ENCODE peak calls at places on chromosomes 12 and 14, in six cellular contexts. D is stomach; Z is body of pancreas; S is heart left ventricle; O is small intestine; W is CD8-positive, alpha-beta memory T cell. I is an unnamed sample.
A peak's percentile ranks its signal among the peaks of the same experiment; 100 is the strongest.

GRCh38 chr12:3061129-3061857 is 15.9 kb upstream of the TSPAN9 start:
- DNase-seq in D (no peak), Z (no peak), S (no peak), O (no peak), W (no peak), I (no peak)

GRCh38 chr14:54803926-54804719 is 98.5 kb downstream of the GCH1 start:
- DNase-seq in D (no peak), Z (no peak), S (no peak), O (no peak), W (no peak), I (no peak)

GRCh38 chr12:106136263-106136662 is 2.5 kb downstream of the NUAK1 start:
- DNase-seq in D (peak; percentile 90), Z (peak; percentile 89), S (peak; percentile 87), O (peak; percentile 73), W (peak; percentile 46), I (no peak)

GRCh38 chr12:88624911-88625310 is 44.6 kb upstream of the KITLG start:
- DNase-seq in D (no peak), Z (no peak), S (no peak), O (no peak), W (no peak), I (no peak)

GRCh38 chr14:92973265-92973797 is 50.4 kb downstream of the CHGA start:
- DNase-seq in D (peak; percentile 62), Z (peak; percentile 67), S (peak; percentile 88), O (peak; percentile 60), W (no peak), I (no peak)

GRCh38 chr12:17528394-17528793 is 561.6 kb downstream of the RERGL start:
- DNase-seq in D (no peak), Z (no peak), S (no peak), O (no peak), W (no peak), I (no peak)

GRCh38 chr12:16300706-16301105 is 23.2 kb upstream of the SLC15A5 start:
- DNase-seq in D (no peak), Z (no peak), S (no peak), O (no peak), W (no peak), I (no peak)

GRCh38 chr12:131525795-131526508 is 184.9 kb upstream of the SFSWAP start:
- DNase-seq in D (no peak), Z (no peak), S (no peak), O (no peak), W (no peak), I (no peak)

GRCh38 chr14:53921027-53921426 is 35.6 kb downstream of the BMP4 start:
- DNase-seq in D (no peak), Z (no peak), S (no peak), O (no peak), W (no peak), I (no peak)

GRCh38 chr12:22286569-22286968 is 47.9 kb downstream of the ST8SIA1 start:
- DNase-seq in D (no peak), Z (no peak), S (no peak), O (no peak), W (no peak), I (no peak)

GRCh38 chr14:100904307-100905019 is 941 bp upstream of the RTL1 start:
- DNase-seq in D (no peak), Z (no peak), S (no peak), O (no peak), W (no peak), I (no peak)

GRCh38 chr14:100903672-100904185 is at the start of gene RTL1:
- DNase-seq in D (no peak), Z (no peak), S (no peak), O (no peak), W (no peak), I (no peak)

GRCh38 chr14:100907240-100907639 is 3.7 kb upstream of the RTL1 start:
- DNase-seq in D (no peak), Z (no peak), S (no peak), O (no peak), W (no peak), I (no peak)

GRCh38 chr14:100906420-100906819 is 2.9 kb upstream of the RTL1 start:
- DNase-seq in D (no peak), Z (no peak), S (no peak), O (no peak), W (no peak), I (no peak)

DNA sequence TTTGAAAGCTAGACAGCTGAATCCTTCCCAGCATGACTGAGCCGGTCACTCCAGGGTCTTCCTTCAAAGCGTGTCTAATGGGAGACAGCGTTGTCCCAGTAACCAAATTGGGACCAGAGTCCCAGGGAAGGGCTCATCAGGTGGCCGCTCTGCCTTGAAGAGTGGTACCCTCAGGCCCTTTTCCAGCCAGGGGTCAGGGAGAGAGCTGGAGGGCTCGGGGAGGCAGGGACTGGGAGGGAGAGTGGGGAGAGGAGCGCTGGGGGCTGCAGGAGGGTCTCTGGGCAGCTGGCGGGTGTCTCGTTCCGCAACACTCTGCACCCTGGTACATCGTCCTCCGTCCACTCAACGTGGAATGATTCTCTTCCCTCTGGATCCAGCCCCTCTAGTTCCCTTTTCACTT is 1.6 kb upstream of the RTL1 start:
- DNase-seq in D (no peak), Z (no peak), S (no peak), O (no peak), W (no peak), I (no peak)
- H3K27me3 ChIP-seq in D (no peaks in the 10 kb centered on the region), Z (no peaks in the 10 kb centered on the region), S (peaks cover 46% of the 10 kb centered on the region), O (peaks cover 3% of the 10 kb centered on the region), W (no peaks in the 10 kb centered on the region), I (peaks cover 20% of the 10 kb centered on the region)

GRCh38 chr12:53063708-53064612 is 14.1 kb downstream of the TNS2 start:
- DNase-seq in D (no peak), Z (no peak), S (peak; percentile 77), O (no peak), W (no peak), I (no peak)
- H3K4me1 ChIP-seq in D (peaks cover 56% of the 10 kb centered on the region), Z (peaks cover 33% of the 10 kb centered on the region), S (peaks cover 65% of the 10 kb centered on the region), O (no peaks in the 10 kb centered on the region), W (peaks cover 7% of the 10 kb centered on the region), I (peaks cover 6% of the 10 kb centered on the region)

GRCh38 chr14:105414456-105415371 is 4.9 kb upstream of the MTA1 start:
- DNase-seq in D (peak; percentile 69), Z (peak; percentile 73), S (peak; percentile 84), O (peak; percentile 48), W (peak; percentile 41), I (peak; percentile 40)
- H3K27me3 ChIP-seq in D (no peaks in the 10 kb centered on the region), Z (no peaks in the 10 kb centered on the region), S (peaks cover 29% of the 10 kb centered on the region), O (no peaks in the 10 kb centered on the region), W (peaks cover 12% of the 10 kb centered on the region), I (peaks cover 30% of the 10 kb centered on the region)

GRCh38 chr12:43758728-43759563 is at the start of the genes IRAK4 and PUS7L:
- DNase-seq in D (peak; percentile 97), Z (peak; percentile 98), S (peak; percentile 96), O (peak; percentile 99), W (peak; percentile 95), I (peak; percentile 86)
- H3K4me1 ChIP-seq in D (peaks cover 34% of the 10 kb centered on the region), Z (peaks cover 53% of the 10 kb centered on the region), S (peaks cover 21% of the 10 kb centered on the region), O (peaks cover 6% of the 10 kb centered on the region), W (peaks cover 46% of the 10 kb centered on the region), I (peaks cover 14% of the 10 kb centered on the region)

DNA sequence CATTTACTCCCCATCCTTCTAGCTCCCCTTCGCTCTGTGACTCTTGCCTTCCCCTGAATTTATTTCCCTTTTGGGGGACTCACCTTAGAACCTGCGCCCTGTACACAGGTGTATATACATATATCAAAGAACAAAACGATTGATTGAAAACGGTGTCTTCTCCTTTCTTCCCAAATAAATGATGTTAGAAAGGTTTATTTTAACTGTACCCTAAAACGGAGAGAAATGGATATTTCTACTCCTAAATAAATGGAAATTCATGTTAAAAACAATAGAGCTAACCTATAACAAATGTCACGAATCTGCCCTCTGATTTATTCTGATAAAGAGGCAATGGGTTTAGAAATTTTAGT is 8.6 kb upstream of the LHX5 start:
- DNase-seq in D (no peak), Z (no peak), S (no peak), O (no peak), W (no peak), I (no peak)
- H3K27me3 ChIP-seq in D (peaks cover 36% of the 10 kb centered on the region), Z (no peaks in the 10 kb centered on the region), S (peaks cover 78% of the 10 kb centered on the region), O (peaks cover 38% of the 10 kb centered on the region), W (peaks cover 30% of the 10 kb centered on the region), I (peaks cover 79% of the 10 kb centered on the region)

I was measured in foreskin keratinocyte.